ENCODE peak calls at places on chromosomes 4 and X, in seven cellular contexts. One of them, this sample, is unnamed.

GRCh38 chr4:108427946-108428345 is 192.4 kb upstream of the RPL34 start:
- DNase-seq in Caki2: no peak
- DNase-seq in A549: no peak
- DNase-seq in lower leg skin: no peak
- DNase-seq in activated CD4-positive, CD25-positive, alpha-beta regulatory T cell: no peak
- DNase-seq in left cardiac atrium: no peak
- DNase-seq in memory B cell: no peak
- DNase-seq in this sample: no peak

GRCh38 chrX:39599339-39599738 is 498.4 kb downstream of the BCOR start:
- DNase-seq in Caki2: no peak
- DNase-seq in A549: no peak
- DNase-seq in lower leg skin: no peak
- DNase-seq in activated CD4-positive, CD25-positive, alpha-beta regulatory T cell: no peak
- DNase-seq in left cardiac atrium: no peak
- DNase-seq in memory B cell: no peak
- DNase-seq in this sample: no peak

GRCh38 chr4:108651068-108651794 is 832 bp downstream of the OSTC start:
- DNase-seq in Caki2: peak; percentile 19
- DNase-seq in A549: peak; percentile 18
- DNase-seq in lower leg skin: no peak
- DNase-seq in activated CD4-positive, CD25-positive, alpha-beta regulatory T cell: no peak
- DNase-seq in left cardiac atrium: no peak
- DNase-seq in memory B cell: no peak
- DNase-seq in this sample: no peak

GRCh38 chr4:8039290-8039689 is 99.6 kb upstream of the AFAP1 start:
- DNase-seq in Caki2: no peak
- DNase-seq in A549: no peak
- DNase-seq in lower leg skin: no peak
- DNase-seq in activated CD4-positive, CD25-positive, alpha-beta regulatory T cell: no peak
- DNase-seq in left cardiac atrium: no peak
- DNase-seq in memory B cell: no peak
- DNase-seq in this sample: no peak

GRCh38 chr4:7052313-7052712 is 9.1 kb downstream of the TADA2B start:
- DNase-seq in Caki2: no peak
- DNase-seq in A549: no peak
- DNase-seq in lower leg skin: no peak
- DNase-seq in activated CD4-positive, CD25-positive, alpha-beta regulatory T cell: no peak
- DNase-seq in left cardiac atrium: no peak
- DNase-seq in memory B cell: no peak
- DNase-seq in this sample: no peak

GRCh38 chr4:186701273-186701672 is 22.4 kb downstream of the FAT1 start:
- DNase-seq in Caki2: no peak
- DNase-seq in A549: no peak
- DNase-seq in lower leg skin: no peak
- DNase-seq in activated CD4-positive, CD25-positive, alpha-beta regulatory T cell: no peak
- DNase-seq in left cardiac atrium: peak; percentile 65
- DNase-seq in memory B cell: no peak
- DNase-seq in this sample: peak; percentile 27

GRCh38 chrX:46376246-46376885 is 168.9 kb downstream of the ZNF674 start:
- DNase-seq in Caki2: peak; percentile 69
- DNase-seq in A549: peak; percentile 59
- DNase-seq in lower leg skin: peak; percentile 14
- DNase-seq in activated CD4-positive, CD25-positive, alpha-beta regulatory T cell: no peak
- DNase-seq in left cardiac atrium: no peak
- DNase-seq in memory B cell: no peak
- DNase-seq in this sample: no peak

GRCh38 chr4:8517946-8518345 is 62.2 kb upstream of the GPR78 start:
- DNase-seq in Caki2: no peak
- DNase-seq in A549: no peak
- DNase-seq in lower leg skin: no peak
- DNase-seq in activated CD4-positive, CD25-positive, alpha-beta regulatory T cell: no peak
- DNase-seq in left cardiac atrium: no peak
- DNase-seq in memory B cell: no peak
- DNase-seq in this sample: no peak

GRCh38 chr4:680091-680490 is 5.7 kb downstream of the MYL5 start:
- DNase-seq in Caki2: no peak
- DNase-seq in A549: no peak
- DNase-seq in lower leg skin: no peak
- DNase-seq in activated CD4-positive, CD25-positive, alpha-beta regulatory T cell: no peak
- DNase-seq in left cardiac atrium: no peak
- DNase-seq in memory B cell: no peak
- DNase-seq in this sample: no peak

GRCh38 chrX:9293903-9294302 is 171.0 kb upstream of the TBL1X start:
- DNase-seq in Caki2: no peak
- DNase-seq in A549: no peak
- DNase-seq in lower leg skin: no peak
- DNase-seq in activated CD4-positive, CD25-positive, alpha-beta regulatory T cell: no peak
- DNase-seq in left cardiac atrium: no peak
- DNase-seq in memory B cell: no peak
- DNase-seq in this sample: no peak

GRCh38 chrX:153397256-153397960 is 3.7 kb downstream of the PNMA6E start:
- DNase-seq in Caki2: no peak
- DNase-seq in A549: no peak
- DNase-seq in lower leg skin: no peak
- DNase-seq in activated CD4-positive, CD25-positive, alpha-beta regulatory T cell: no peak
- DNase-seq in left cardiac atrium: no peak
- DNase-seq in memory B cell: no peak
- DNase-seq in this sample: no peak

GRCh38 chr4:127001898-127002297 is 630.9 kb upstream of the INTU start:
- DNase-seq in Caki2: no peak
- DNase-seq in A549: no peak
- DNase-seq in lower leg skin: no peak
- DNase-seq in activated CD4-positive, CD25-positive, alpha-beta regulatory T cell: no peak
- DNase-seq in left cardiac atrium: no peak
- DNase-seq in memory B cell: no peak
- DNase-seq in this sample: no peak